ENCODE peak calls at places on chromosomes 1 and 21, in ten cellular contexts. R is epithelial cell of esophagus, K is HFF-Myc, O is GM10248, J is neural progenitor cell, S is suprapubic skin, U is HCT116, X is GM12865, D is tibial nerve, H is cardiac muscle cell. B is an unnamed sample.

GRCh38 chr1:213761845-213762407 is 225.8 kb upstream of the PROX1 start:
- DNase-seq in X (no peak), S (no peak), U (no peak), H (no peak), J (no peak), R (no peak), K (no peak), O (no peak), D (no peak), B (no peak)

GRCh38 chr1:178442925-178443324 is 53.8 kb downstream of the CLEC20A start:
- DNase-seq in R (no peak), J (no peak), S (no peak), K (no peak), D (no peak), H (no peak), O (no peak), U (no peak), X (no peak), B (no peak)

GRCh38 chr1:13922440-13922839 is 222.5 kb downstream of the PRDM2 start:
- DNase-seq in K (no peak), O (no peak), U (no peak), J (no peak), H (no peak), D (no peak), X (no peak), R (no peak), S (no peak), B (no peak)

GRCh38 chr1:1629430-1630190 is 2.4 kb upstream of the MMP23B start:
- DNase-seq in S (peak), U (no peak), K (no peak), O (peak), R (no peak), J (no peak), H (no peak), D (no peak), X (peak), B (no peak)

GRCh38 chr1:8395433-8395866 is 77.5 kb downstream of the SLC45A1 start:
- DNase-seq in K (no peak), S (no peak), U (no peak), J (no peak), D (no peak), H (no peak), R (no peak), X (peak), O (no peak), B (no peak)

GRCh38 chr21:42019101-42019605 is 9.0 kb upstream of the ZBTB21 start:
- DNase-seq in X (no peak), H (no peak), J (no peak), D (no peak), R (peak), K (no peak), O (no peak), U (no peak), S (no peak), B (no peak)

GRCh38 chr21:26966978-26967913 is at the start of gene ADAMTS5:
- DNase-seq in K (no peak), H (peak), S (peak), R (peak), J (peak), X (no peak), U (no peak), D (no peak), O (peak), B (peak)

GRCh38 chr1:192654607-192655389 is 18.9 kb downstream of the RGS13 start:
- DNase-seq in D (no peak), U (no peak), X (no peak), O (no peak), H (no peak), R (peak), J (no peak), K (no peak), S (no peak), B (no peak)

GRCh38 chr1:54610601-54611580 is 12.4 kb downstream of the FAM151A start:
- DNase-seq in K (no peak), U (no peak), S (peak), J (peak), O (no peak), X (no peak), R (no peak), H (no peak), D (no peak), B (no peak)

GRCh38 chr1:36446261-36446660 is 4.0 kb downstream of the OSCP1 start:
- DNase-seq in D (no peak), H (peak), K (no peak), U (no peak), S (no peak), O (peak), R (no peak), J (peak), X (peak), B (peak)

GRCh38 chr1:202615501-202616354 is 94.5 kb downstream of the SYT2 start:
- DNase-seq in S (no peak), H (peak), U (no peak), J (no peak), X (peak), D (no peak), K (no peak), O (peak), R (no peak), B (no peak)

GRCh38 chr1:183272390-183272801 is 86.3 kb downstream of the LAMC2 start:
- DNase-seq in H (no peak), D (no peak), O (no peak), S (no peak), X (no peak), K (peak), R (peak), J (no peak), U (no peak), B (no peak)

GRCh38 chr1:188782220-188782841 is 1695.3 kb downstream of the BRINP3 start:
- DNase-seq in D (no peak), S (no peak), H (peak), R (peak), J (peak), K (no peak), X (peak), O (peak), U (peak), B (peak)

GRCh38 chr1:110798691-110799256 is 74.2 kb upstream of the CD53 start:
- DNase-seq in J (no peak), O (no peak), H (no peak), D (no peak), S (no peak), R (peak), X (no peak), K (no peak), U (no peak), B (no peak)

GRCh38 chr1:205442051-205442721 is 13.7 kb downstream of the BLACAT1 start:
- DNase-seq in S (no peak), R (no peak), H (no peak), X (no peak), J (peak), U (no peak), K (no peak), D (no peak), O (no peak), B (no peak)

GRCh38 chr1:238772321-238772720 is 614.0 kb upstream of the CHRM3 start:
- DNase-seq in X (no peak), D (no peak), U (no peak), K (no peak), O (no peak), J (no peak), S (no peak), H (no peak), R (peak), B (no peak)

GRCh38 chr1:242467556-242468145 is 56.8 kb downstream of the PLD5 start:
- DNase-seq in H (peak), K (no peak), J (peak), R (peak), O (peak), D (no peak), U (peak), S (no peak), X (peak), B (peak)

GRCh38 chr21:30733026-30733425 is 14.0 kb downstream of the KRTAP21-2 start:
- DNase-seq in H (no peak), K (no peak), S (no peak), R (peak), J (no peak), X (no peak), O (no peak), U (no peak), D (no peak), B (no peak)

GRCh38 chr1:209862598-209863498 is 35.1 kb downstream of the UTP25 start:
- DNase-seq in D (no peak), R (no peak), S (no peak), X (no peak), H (no peak), J (peak), K (no peak), U (no peak), O (no peak), B (no peak)

GRCh38 chr1:33578557-33579448 is 106.4 kb downstream of the ZSCAN20 start:
- DNase-seq in K (no peak), O (no peak), X (no peak), S (no peak), J (peak), H (no peak), D (no peak), U (no peak), R (no peak), B (no peak)

GRCh38 chr1:43937179-43937865 is 3.7 kb downstream of the ARTN start:
- DNase-seq in X (no peak), U (no peak), S (no peak), R (peak), J (no peak), O (no peak), D (no peak), H (no peak), K (no peak), B (no peak)

GRCh38 chr1:156581661-156582387 is 2.3 kb downstream of the TTC24 start:
- DNase-seq in S (no peak), D (no peak), H (no peak), J (no peak), R (no peak), K (no peak), U (no peak), X (no peak), O (peak), B (no peak)

GRCh38 chr1:3063379-3064295 is 5.4 kb upstream of the PRDM16 start:
- DNase-seq in O (no peak), U (no peak), H (no peak), X (no peak), S (peak), K (no peak), R (no peak), D (no peak), J (peak), B (no peak)

GRCh38 chr21:32132911-32133310 is 145.9 kb downstream of the MIS18A start:
- DNase-seq in D (no peak), X (no peak), S (no peak), H (no peak), O (no peak), U (no peak), J (no peak), R (no peak), K (no peak), B (no peak)

GRCh38 chr1:6075747-6076146 is 30.1 kb downstream of the KCNAB2 start:
- DNase-seq in X (no peak), K (no peak), U (no peak), D (no peak), S (no peak), O (no peak), R (peak), J (no peak), H (no peak), B (no peak)

GRCh38 chr1:197733324-197733723 is 42.0 kb downstream of the DENND1B start:
- DNase-seq in S (no peak), R (no peak), K (no peak), H (no peak), U (no peak), O (no peak), J (peak), D (no peak), X (no peak), B (peak)

GRCh38 chr1:197736689-197737088 is 38.6 kb downstream of the DENND1B start:
- DNase-seq in H (no peak), U (no peak), D (no peak), R (peak), S (no peak), O (no peak), X (no peak), K (no peak), J (no peak), B (no peak)

GRCh38 chr1:197735461-197735860 is 39.8 kb downstream of the DENND1B start:
- DNase-seq in S (no peak), U (no peak), R (no peak), D (no peak), K (no peak), O (no peak), H (no peak), X (no peak), J (no peak), B (no peak)

GRCh38 chr1:197732187-197732586 is 43.1 kb downstream of the DENND1B start:
- DNase-seq in R (no peak), X (no peak), J (no peak), K (no peak), D (no peak), O (no peak), U (no peak), S (no peak), H (no peak), B (no peak)

DNA sequence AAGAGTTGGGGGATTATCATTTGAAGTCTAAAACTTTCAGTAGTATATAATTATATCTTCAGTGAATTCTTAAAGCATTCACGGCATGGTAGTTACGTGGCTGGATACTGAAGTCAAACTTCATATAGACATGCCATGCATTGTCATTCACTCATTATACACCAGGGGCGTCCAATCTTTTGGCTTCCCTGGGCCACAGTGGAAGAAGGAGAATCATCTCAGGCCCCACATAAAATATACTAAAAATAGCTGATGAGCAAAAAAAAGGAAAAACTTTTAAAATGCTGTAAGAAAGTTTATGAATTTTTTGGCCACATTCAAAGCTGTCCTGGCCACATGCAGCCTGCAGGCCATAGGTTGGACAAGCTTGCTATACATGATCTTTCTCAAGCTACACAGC is 43.8 kb downstream of the DENND1B start:
- DNase-seq in R (no peak), D (no peak), O (no peak), X (no peak), U (no peak), H (no peak), K (no peak), S (no peak), J (no peak), B (no peak)
- TF ChIP-seq CTCF in R (no peak), D (no peak), O (no peak), X (no peak), U (no peak), H (no peak), K (no peak), S (no peak), J (no peak), B (no peak)

GRCh38 chr21:15679630-15680029 is 50.2 kb upstream of the USP25 start:
- DNase-seq in S (no peak), D (no peak), U (no peak), O (no peak), X (no peak), H (no peak), J (no peak), K (no peak), R (no peak), B (no peak)
- TF ChIP-seq CTCF in S (no peak), D (no peak), U (no peak), O (no peak), X (no peak), H (no peak), J (peak), K (no peak), R (no peak), B (no peak)

DNA sequence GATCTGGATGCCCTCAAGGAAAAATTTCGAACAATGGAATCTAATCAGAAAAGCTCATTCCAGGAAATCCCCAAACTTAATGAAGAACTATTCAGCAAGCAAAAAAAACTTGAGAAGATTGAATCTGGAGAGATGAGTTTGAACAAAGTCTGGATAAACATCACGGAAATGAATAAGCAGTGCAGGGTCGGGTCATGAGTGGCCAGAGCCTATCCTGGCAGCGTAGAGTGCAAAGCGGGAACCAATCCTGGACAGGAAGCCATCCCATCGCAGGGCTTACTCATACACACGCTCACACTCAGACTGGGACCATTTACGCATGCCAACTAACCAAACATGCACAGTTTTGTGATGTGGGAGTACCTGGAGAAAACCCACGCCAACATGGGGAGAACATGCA is 43.1 kb downstream of the ZMYM1 start:
- DNase-seq in H (no peak), S (no peak), O (no peak), X (no peak), K (no peak), J (no peak), D (no peak), U (no peak), R (peak), B (no peak)
- TF ChIP-seq CTCF in H (no peak), S (no peak), O (no peak), X (no peak), K (no peak), J (no peak), D (no peak), U (no peak), R (no peak), B (no peak)

GRCh38 chr1:87969040-87969439 is 640.4 kb downstream of the LMO4 start:
- DNase-seq in X (no peak), R (peak), K (no peak), S (no peak), O (no peak), H (no peak), D (no peak), J (no peak), U (no peak), B (no peak)

GRCh38 chr1:87963566-87963965 is 634.9 kb downstream of the LMO4 start:
- DNase-seq in S (no peak), U (no peak), X (no peak), K (no peak), D (no peak), O (no peak), J (no peak), R (peak), H (no peak), B (no peak)

GRCh38 chr1:87968259-87968955 is 639.7 kb downstream of the LMO4 start:
- DNase-seq in O (no peak), R (no peak), D (no peak), K (peak), J (peak), H (peak), S (no peak), U (no peak), X (no peak), B (peak)

GRCh38 chr1:87961992-87962391 is 633.3 kb downstream of the LMO4 start:
- DNase-seq in O (no peak), X (no peak), K (no peak), H (no peak), D (no peak), U (no peak), R (peak), J (no peak), S (no peak), B (no peak)

GRCh38 chr1:87965193-87965592 is 636.5 kb downstream of the LMO4 start:
- DNase-seq in S (no peak), R (no peak), J (no peak), H (no peak), O (no peak), D (no peak), U (no peak), X (no peak), K (no peak), B (no peak)
- TF ChIP-seq CTCF in S (no peak), R (no peak), J (no peak), H (no peak), O (no peak), D (no peak), U (no peak), X (no peak), K (no peak), B (no peak)

GRCh38 chr21:33313611-33314010 is 11.2 kb upstream of the IFNAR1 start:
- DNase-seq in S (no peak), O (no peak), X (no peak), K (no peak), H (no peak), D (no peak), R (no peak), U (no peak), J (no peak), B (no peak)
- TF ChIP-seq CTCF in S (no peak), O (no peak), X (no peak), K (no peak), H (no peak), D (no peak), R (no peak), U (no peak), J (no peak), B (no peak)

B was measured in neural crest cell.